ENCODE peak calls at places on chromosomes 16 and 17, in six cellular contexts. G is fibroblast of pulmonary artery, O is mammary epithelial cell, D is SK-N-SH, B is cardiac muscle cell, V is fibroblast of the aortic adventitia. A is an unnamed sample.

GRCh38 chr16:67055712-67056487 is 27.0 kb downstream of the CBFB start:
- DNase-seq in G (peak; percentile 84), O (peak; percentile 97), D (peak; percentile 21), B (no peak), V (peak; percentile 81), A (peak; percentile 99)

GRCh38 chr17:27878776-27879562 is 14.2 kb downstream of the LYRM9 start:
- DNase-seq in G (peak; percentile 9), O (no peak), D (peak; percentile 30), B (peak; percentile 79), V (no peak), A (no peak)

GRCh38 chr17:58702045-58702476 is 9.7 kb downstream of the RAD51C start:
- DNase-seq in G (no peak), O (no peak), D (no peak), B (no peak), V (no peak), A (no peak)

GRCh38 chr17:79024901-79025737 is 1.1 kb downstream of the C1QTNF1 start:
- DNase-seq in G (peak; percentile 45), O (no peak), D (peak; percentile 42), B (peak; percentile 48), V (no peak), A (peak; percentile 33)

GRCh38 chr17:924711-925480 is 54.7 kb downstream of the NXN start:
- DNase-seq in G (no peak), O (peak; percentile 92), D (no peak), B (peak; percentile 46), V (no peak), A (no peak)

GRCh38 chr16:27699540-27699939 is 149.6 kb downstream of the KATNIP start:
- DNase-seq in G (no peak), O (no peak), D (no peak), B (no peak), V (no peak), A (no peak)

GRCh38 chr16:64882385-64882784 is 239.5 kb downstream of the CDH11 start:
- DNase-seq in G (no peak), O (no peak), D (no peak), B (no peak), V (no peak), A (no peak)

GRCh38 chr17:63546308-63547082 is 3.8 kb upstream of the DCAF7 start:
- DNase-seq in G (no peak), O (no peak), D (no peak), B (no peak), V (no peak), A (no peak)

GRCh38 chr16:3328643-3329042 is 23.3 kb downstream of the ZNF75A start:
- DNase-seq in G (no peak), O (no peak), D (no peak), B (no peak), V (no peak), A (no peak)

GRCh38 chr16:27232061-27232841 is 28.9 kb downstream of the KDM8 start:
- DNase-seq in G (no peak), O (no peak), D (no peak), B (no peak), V (no peak), A (no peak)

GRCh38 chr17:13885953-13886889 is 183.1 kb upstream of the COX10 start:
- DNase-seq in G (no peak), O (no peak), D (no peak), B (peak; percentile 49), V (no peak), A (peak; percentile 1)

GRCh38 chr16:24253192-24253591 is 2.9 kb upstream of the CACNG3 start:
- DNase-seq in G (peak; percentile 29), O (peak; percentile 32), D (peak; percentile 68), B (peak; percentile 78), V (peak; percentile 6), A (no peak)

GRCh38 chr16:86531193-86531550 is 20.8 kb downstream of the FOXF1 start:
- DNase-seq in G (peak; percentile 55), O (no peak), D (no peak), B (no peak), V (peak; percentile 56), A (no peak)

GRCh38 chr17:21452377-21453143 is 76.4 kb downstream of the KCNJ12 start:
- DNase-seq in G (peak; percentile 79), O (peak; percentile 57), D (no peak), B (peak; percentile 73), V (peak; percentile 79), A (peak; percentile 15)

GRCh38 chr17:75124041-75124818 is 7.3 kb downstream of the NT5C start:
- DNase-seq in G (peak; percentile 72), O (peak; percentile 98), D (no peak), B (no peak), V (peak; percentile 43), A (peak; percentile 7)

GRCh38 chr17:70295732-70296131 is 126.4 kb downstream of the KCNJ2 start:
- DNase-seq in G (no peak), O (no peak), D (no peak), B (no peak), V (no peak), A (no peak)

GRCh38 chr16:87837627-87838289 is 31.5 kb downstream of the SLC7A5 start:
- DNase-seq in G (no peak), O (no peak), D (no peak), B (no peak), V (no peak), A (no peak)

GRCh38 chr17:78125976-78126894 is 2.3 kb downstream of the TMC6 start:
- DNase-seq in G (no peak), O (no peak), D (peak; percentile 89), B (no peak), V (no peak), A (no peak)

GRCh38 chr17:75647061-75647460 is 13.8 kb downstream of the SMIM5 start:
- DNase-seq in G (no peak), O (no peak), D (peak; percentile 25), B (no peak), V (no peak), A (no peak)

GRCh38 chr16:16143038-16143763 is 80.1 kb downstream of the ABCC6 start:
- DNase-seq in G (no peak), O (no peak), D (no peak), B (peak; percentile 11), V (no peak), A (peak; percentile 11)

GRCh38 chr16:85986931-85987749 is 88.2 kb downstream of the IRF8 start:
- DNase-seq in G (no peak), O (no peak), D (peak; percentile 78), B (peak; percentile 59), V (no peak), A (no peak)

GRCh38 chr17:70855401-70856054 is 686.2 kb downstream of the KCNJ2 start:
- DNase-seq in G (no peak), O (no peak), D (no peak), B (peak; percentile 15), V (no peak), A (no peak)

GRCh38 chr17:72719582-72720493 is 372.6 kb downstream of the SLC39A11 start:
- DNase-seq in G (peak; percentile 51), O (no peak), D (no peak), B (no peak), V (no peak), A (no peak)

GRCh38 chr17:77420804-77421634 is 280.2 kb downstream of the SEC14L1 start:
- DNase-seq in G (peak; percentile 84), O (peak; percentile 74), D (peak; percentile 72), B (peak; percentile 49), V (peak; percentile 38), A (peak; percentile 79)

GRCh38 chr16:85514601-85515318 is 98.4 kb upstream of the GSE1 start:
- DNase-seq in G (peak; percentile 90), O (peak; percentile 85), D (peak; percentile 84), B (no peak), V (peak; percentile 95), A (peak; percentile 92)

GRCh38 chr17:81027591-81028505 is 7.1 kb upstream of the BAIAP2 start:
- DNase-seq in G (no peak), O (no peak), D (peak; percentile 68), B (no peak), V (no peak), A (no peak)

DNA sequence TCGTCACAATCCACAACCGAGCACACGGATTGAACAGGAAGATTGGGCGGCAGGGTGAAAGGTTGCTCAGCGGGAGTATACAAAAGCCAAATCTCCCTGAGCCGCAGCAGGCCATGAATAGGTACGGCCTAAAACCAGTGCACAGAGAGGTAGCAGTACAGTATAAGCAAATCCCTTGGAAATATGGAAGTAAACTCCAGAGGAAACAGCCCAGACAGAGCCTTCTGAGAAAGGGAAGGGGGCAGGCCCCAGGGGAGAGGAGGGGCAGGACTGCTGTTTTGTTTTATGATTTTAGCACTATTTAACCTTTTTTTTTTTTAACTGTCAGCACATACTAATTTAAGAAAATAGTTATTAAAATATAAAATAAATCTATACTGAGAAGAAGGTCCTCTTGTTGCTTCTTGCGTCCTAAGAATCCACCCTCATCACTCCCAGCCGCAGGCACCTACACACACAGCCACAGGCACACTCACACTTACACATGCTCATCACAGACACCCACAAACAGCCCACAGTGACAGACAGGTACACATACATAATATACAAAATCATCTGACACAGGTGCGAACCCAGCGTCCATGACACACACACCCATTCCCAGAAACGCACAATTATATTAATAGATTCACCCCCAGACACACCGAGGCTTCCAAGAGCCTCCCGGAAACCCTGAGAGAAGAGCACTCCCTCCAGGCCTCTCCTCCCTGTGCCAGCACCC is 12.9 kb downstream of the PLXDC1 start:
- DNase-seq in G (no peak), O (no peak), D (no peak), B (no peak), V (no peak), A (no peak)
- TF ChIP-seq CTCF in G (no peak), O (no peak), D (no peak), B (no peak), V (no peak), A (no peak)

GRCh38 chr16:22183901-22184614 is 21.8 kb downstream of the SDR42E2 start:
- DNase-seq in G (no peak), O (no peak), D (peak; percentile 52), B (no peak), V (no peak), A (no peak)
- TF ChIP-seq CTCF in G (peak; percentile 39), O (peak; percentile 23), D (peak; percentile 34), B (peak; percentile 34), V (peak; percentile 6), A (peak; percentile 60)

DNA sequence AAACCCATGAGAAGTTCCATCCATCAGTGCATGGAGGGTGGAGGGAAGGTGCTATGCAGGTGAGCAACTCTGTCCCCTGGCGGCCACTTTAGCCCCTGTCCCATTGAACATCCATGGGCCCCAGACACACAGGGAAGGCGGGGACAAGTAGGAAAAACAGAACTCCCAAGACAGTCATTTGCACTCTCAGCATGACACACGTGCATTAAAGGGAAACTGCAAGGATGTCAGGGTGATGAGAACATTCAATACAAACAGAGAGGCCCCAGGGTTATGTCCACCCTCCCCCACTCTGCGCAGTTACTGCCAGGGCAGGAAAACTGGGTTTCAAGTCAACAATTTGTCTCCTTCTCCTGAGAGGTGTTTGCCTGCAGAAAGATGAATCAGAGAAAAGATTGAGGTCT is 44.0 kb upstream of the AKTIP start:
- DNase-seq in G (peak; percentile 23), O (peak; percentile 6), D (no peak), B (peak; percentile 32), V (no peak), A (no peak)
- TF ChIP-seq CTCF in G (peak; percentile 26), O (peak; percentile 23), D (peak; percentile 14), B (peak; percentile 21), V (no peak), A (peak; percentile 44)

GRCh38 chr16:22098538-22099255 is 6.4 kb downstream of the VWA3A start:
- DNase-seq in G (peak; percentile 64), O (peak; percentile 42), D (peak; percentile 71), B (peak; percentile 49), V (peak; percentile 55), A (peak; percentile 48)

GRCh38 chr16:22103371-22103890 is 11.1 kb downstream of the VWA3A start:
- DNase-seq in G (no peak), O (no peak), D (no peak), B (no peak), V (no peak), A (no peak)

GRCh38 chr16:22093952-22094351 is 1.6 kb downstream of the VWA3A start:
- DNase-seq in G (no peak), O (no peak), D (no peak), B (no peak), V (no peak), A (no peak)

GRCh38 chr16:22099256-22099975 is 7.1 kb downstream of the VWA3A start:
- DNase-seq in G (no peak), O (no peak), D (no peak), B (no peak), V (no peak), A (no peak)
- TF ChIP-seq CTCF in G (no peak), O (no peak), D (peak; percentile 14), B (no peak), V (no peak), A (peak; percentile 44)

A was measured in HFFc6.